ENCODE peak calls at places on chromosomes 13 and 19, in ten cellular contexts. One of them, this sample, is unnamed.

GRCh38 chr13:90416519-90416918 is 931.0 kb upstream of the MIR17HG start:
- DNase-seq in left ventricle myocardium inferior: no peak
- DNase-seq in BJ: peak
- DNase-seq in HFF-Myc: peak
- DNase-seq in breast epithelium: peak
- DNase-seq in tibial nerve: peak
- DNase-seq in CD8-positive, alpha-beta T cell: no peak
- DNase-seq in cardiac fibroblast: peak
- DNase-seq in lower lobe of right lung: no peak
- DNase-seq in stomach: no peak
- DNase-seq in this sample: peak

GRCh38 chr13:19586904-19587634 is 25.7 kb upstream of the TPTE2 start:
- DNase-seq in left ventricle myocardium inferior: no peak
- DNase-seq in BJ: peak
- DNase-seq in HFF-Myc: peak
- DNase-seq in breast epithelium: no peak
- DNase-seq in tibial nerve: no peak
- DNase-seq in CD8-positive, alpha-beta T cell: peak
- DNase-seq in cardiac fibroblast: peak
- DNase-seq in lower lobe of right lung: peak
- DNase-seq in stomach: peak
- DNase-seq in this sample: no peak

GRCh38 chr13:58151452-58151851 is 519.9 kb downstream of the PCDH17 start:
- DNase-seq in left ventricle myocardium inferior: no peak
- DNase-seq in BJ: no peak
- DNase-seq in HFF-Myc: no peak
- DNase-seq in breast epithelium: no peak
- DNase-seq in tibial nerve: no peak
- DNase-seq in CD8-positive, alpha-beta T cell: no peak
- DNase-seq in cardiac fibroblast: no peak
- DNase-seq in lower lobe of right lung: no peak
- DNase-seq in stomach: no peak
- DNase-seq in this sample: no peak

GRCh38 chr19:34345934-34346333 is 19.1 kb upstream of the GPI start:
- DNase-seq in left ventricle myocardium inferior: peak
- DNase-seq in BJ: no peak
- DNase-seq in HFF-Myc: no peak
- DNase-seq in breast epithelium: no peak
- DNase-seq in tibial nerve: peak
- DNase-seq in CD8-positive, alpha-beta T cell: peak
- DNase-seq in cardiac fibroblast: peak
- DNase-seq in lower lobe of right lung: peak
- DNase-seq in stomach: peak
- DNase-seq in this sample: no peak

GRCh38 chr13:30569901-30570576 is 47.7 kb upstream of the USPL1 start:
- DNase-seq in left ventricle myocardium inferior: no peak
- DNase-seq in BJ: peak
- DNase-seq in HFF-Myc: peak
- DNase-seq in breast epithelium: peak
- DNase-seq in tibial nerve: peak
- DNase-seq in CD8-positive, alpha-beta T cell: no peak
- DNase-seq in cardiac fibroblast: peak
- DNase-seq in lower lobe of right lung: no peak
- DNase-seq in stomach: peak
- DNase-seq in this sample: peak

GRCh38 chr19:10321874-10322835 is 6.3 kb upstream of the FDX2 start:
- DNase-seq in left ventricle myocardium inferior: no peak
- DNase-seq in BJ: no peak
- DNase-seq in HFF-Myc: no peak
- DNase-seq in breast epithelium: no peak
- DNase-seq in tibial nerve: no peak
- DNase-seq in CD8-positive, alpha-beta T cell: no peak
- DNase-seq in cardiac fibroblast: no peak
- DNase-seq in lower lobe of right lung: no peak
- DNase-seq in stomach: no peak
- DNase-seq in this sample: no peak

GRCh38 chr19:55352040-55352439 is 2.5 kb downstream of the COX6B2 start:
- DNase-seq in left ventricle myocardium inferior: no peak
- DNase-seq in BJ: no peak
- DNase-seq in HFF-Myc: no peak
- DNase-seq in breast epithelium: no peak
- DNase-seq in tibial nerve: no peak
- DNase-seq in CD8-positive, alpha-beta T cell: no peak
- DNase-seq in cardiac fibroblast: no peak
- DNase-seq in lower lobe of right lung: no peak
- DNase-seq in stomach: no peak
- DNase-seq in this sample: no peak

GRCh38 chr19:11451327-11451941 is 16.0 kb downstream of the PRKCSH start:
- DNase-seq in left ventricle myocardium inferior: no peak
- DNase-seq in BJ: no peak
- DNase-seq in HFF-Myc: no peak
- DNase-seq in breast epithelium: no peak
- DNase-seq in tibial nerve: no peak
- DNase-seq in CD8-positive, alpha-beta T cell: no peak
- DNase-seq in cardiac fibroblast: no peak
- DNase-seq in lower lobe of right lung: no peak
- DNase-seq in stomach: no peak
- DNase-seq in this sample: no peak

GRCh38 chr19:4583961-4584669 is 24.6 kb upstream of the SEMA6B start:
- DNase-seq in left ventricle myocardium inferior: no peak
- DNase-seq in BJ: no peak
- DNase-seq in HFF-Myc: no peak
- DNase-seq in breast epithelium: no peak
- DNase-seq in tibial nerve: no peak
- DNase-seq in CD8-positive, alpha-beta T cell: no peak
- DNase-seq in cardiac fibroblast: peak
- DNase-seq in lower lobe of right lung: no peak
- DNase-seq in stomach: no peak
- DNase-seq in this sample: no peak

GRCh38 chr13:72180253-72180952 is 313.4 kb upstream of the DACH1 start:
- DNase-seq in left ventricle myocardium inferior: no peak
- DNase-seq in BJ: no peak
- DNase-seq in HFF-Myc: no peak
- DNase-seq in breast epithelium: no peak
- DNase-seq in tibial nerve: no peak
- DNase-seq in CD8-positive, alpha-beta T cell: no peak
- DNase-seq in cardiac fibroblast: peak
- DNase-seq in lower lobe of right lung: no peak
- DNase-seq in stomach: no peak
- DNase-seq in this sample: no peak

GRCh38 chr19:40283414-40284250 is 1.5 kb downstream of the AKT2 start:
- DNase-seq in left ventricle myocardium inferior: no peak
- DNase-seq in BJ: no peak
- DNase-seq in HFF-Myc: no peak
- DNase-seq in breast epithelium: no peak
- DNase-seq in tibial nerve: no peak
- DNase-seq in CD8-positive, alpha-beta T cell: no peak
- DNase-seq in cardiac fibroblast: no peak
- DNase-seq in lower lobe of right lung: peak
- DNase-seq in stomach: no peak
- DNase-seq in this sample: no peak

GRCh38 chr19:2982983-2983350 is 5.6 kb downstream of the TLE6 start:
- DNase-seq in left ventricle myocardium inferior: peak
- DNase-seq in BJ: peak
- DNase-seq in HFF-Myc: no peak
- DNase-seq in breast epithelium: peak
- DNase-seq in tibial nerve: peak
- DNase-seq in CD8-positive, alpha-beta T cell: no peak
- DNase-seq in cardiac fibroblast: peak
- DNase-seq in lower lobe of right lung: peak
- DNase-seq in stomach: peak
- DNase-seq in this sample: peak

GRCh38 chr13:48344264-48344663 is 40.7 kb downstream of the RB1 start:
- DNase-seq in left ventricle myocardium inferior: no peak
- DNase-seq in BJ: no peak
- DNase-seq in HFF-Myc: no peak
- DNase-seq in breast epithelium: no peak
- DNase-seq in tibial nerve: no peak
- DNase-seq in CD8-positive, alpha-beta T cell: no peak
- DNase-seq in cardiac fibroblast: no peak
- DNase-seq in lower lobe of right lung: no peak
- DNase-seq in stomach: no peak
- DNase-seq in this sample: no peak

GRCh38 chr13:24110011-24110410 is 50.5 kb upstream of the SPATA13 start:
- DNase-seq in left ventricle myocardium inferior: no peak
- DNase-seq in BJ: no peak
- DNase-seq in HFF-Myc: no peak
- DNase-seq in breast epithelium: peak
- DNase-seq in tibial nerve: no peak
- DNase-seq in CD8-positive, alpha-beta T cell: no peak
- DNase-seq in cardiac fibroblast: no peak
- DNase-seq in lower lobe of right lung: no peak
- DNase-seq in stomach: no peak
- DNase-seq in this sample: no peak

GRCh38 chr19:34336781-34337271 is 28.2 kb upstream of the GPI start:
- DNase-seq in left ventricle myocardium inferior: no peak
- DNase-seq in BJ: no peak
- DNase-seq in HFF-Myc: peak
- DNase-seq in breast epithelium: no peak
- DNase-seq in tibial nerve: peak
- DNase-seq in CD8-positive, alpha-beta T cell: peak
- DNase-seq in cardiac fibroblast: peak
- DNase-seq in lower lobe of right lung: no peak
- DNase-seq in stomach: no peak
- DNase-seq in this sample: no peak

DNA sequence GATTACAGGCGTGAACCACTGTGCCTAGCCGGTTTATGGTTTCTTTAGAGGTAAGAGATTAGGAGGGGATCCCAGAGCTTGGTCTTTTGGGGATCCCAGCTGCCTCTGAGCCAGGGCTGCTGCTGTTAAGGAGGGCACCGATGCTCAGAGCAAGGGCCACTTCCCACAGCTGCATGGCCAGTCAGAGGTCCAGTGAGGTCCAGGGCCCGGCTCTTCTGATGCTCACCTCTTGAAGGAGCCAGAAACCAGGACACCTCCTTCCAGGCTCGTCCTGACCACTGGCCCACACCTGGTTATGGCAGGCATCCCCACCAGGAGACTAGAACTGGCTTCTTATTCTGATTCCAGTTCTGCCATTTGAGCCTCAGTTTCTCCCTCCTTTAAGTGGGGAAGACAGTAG is 149.0 kb downstream of the TEX29 start:
- DNase-seq in left ventricle myocardium inferior: no peak
- DNase-seq in BJ: no peak
- DNase-seq in HFF-Myc: no peak
- DNase-seq in breast epithelium: no peak
- DNase-seq in tibial nerve: no peak
- DNase-seq in CD8-positive, alpha-beta T cell: no peak
- DNase-seq in cardiac fibroblast: no peak
- DNase-seq in lower lobe of right lung: no peak
- DNase-seq in stomach: no peak
- DNase-seq in this sample: no peak
- H3K4me3 ChIP-seq in left ventricle myocardium inferior: no peak
- H3K4me3 ChIP-seq in BJ: no peak
- H3K4me3 ChIP-seq in HFF-Myc: no peak
- H3K4me3 ChIP-seq in breast epithelium: no peak
- H3K4me3 ChIP-seq in tibial nerve: no peak
- H3K4me3 ChIP-seq in CD8-positive, alpha-beta T cell: no peak
- H3K4me3 ChIP-seq in cardiac fibroblast: no peak
- H3K4me3 ChIP-seq in lower lobe of right lung: no peak
- H3K4me3 ChIP-seq in stomach: no peak
- H3K4me3 ChIP-seq in this sample: no peak

GRCh38 chr19:30830875-30831274 is 458.7 kb downstream of the ZNF536 start:
- DNase-seq in left ventricle myocardium inferior: no peak
- DNase-seq in BJ: no peak
- DNase-seq in HFF-Myc: no peak
- DNase-seq in breast epithelium: no peak
- DNase-seq in tibial nerve: no peak
- DNase-seq in CD8-positive, alpha-beta T cell: no peak
- DNase-seq in cardiac fibroblast: no peak
- DNase-seq in lower lobe of right lung: no peak
- DNase-seq in stomach: no peak
- DNase-seq in this sample: no peak
- TF ChIP-seq CTCF in left ventricle myocardium inferior: no peak
- TF ChIP-seq CTCF in BJ: no peak
- TF ChIP-seq CTCF in HFF-Myc: no peak
- TF ChIP-seq CTCF in breast epithelium: no peak
- TF ChIP-seq CTCF in tibial nerve: no peak
- TF ChIP-seq CTCF in CD8-positive, alpha-beta T cell: no peak
- TF ChIP-seq CTCF in cardiac fibroblast: no peak
- TF ChIP-seq CTCF in lower lobe of right lung: no peak
- TF ChIP-seq CTCF in stomach: no peak
- TF ChIP-seq CTCF in this sample: no peak

DNA sequence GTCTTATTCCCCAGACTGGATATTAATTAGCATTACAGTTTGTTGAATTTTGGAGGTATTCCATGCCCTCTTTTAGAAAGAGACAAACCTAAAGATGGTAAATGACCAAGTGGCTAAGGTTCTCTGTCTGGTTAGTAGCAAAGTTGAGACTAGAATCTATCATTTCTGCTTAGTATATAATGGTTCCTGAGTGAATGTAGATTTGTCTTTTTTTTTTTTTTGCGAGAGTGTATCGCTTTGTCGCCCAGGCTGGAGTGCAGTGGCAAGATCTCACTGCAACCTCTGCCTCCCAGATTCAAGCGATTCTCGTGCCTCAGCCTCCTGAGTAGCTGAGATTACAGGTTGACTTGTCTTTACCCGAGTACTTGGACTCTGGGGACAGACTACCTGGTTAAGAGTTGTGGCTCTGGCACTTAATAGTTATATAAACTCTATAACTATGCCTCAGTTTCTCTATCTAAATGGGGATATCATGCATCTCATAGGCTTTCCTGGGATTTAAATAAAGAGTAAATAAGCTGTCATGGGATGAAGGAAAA is 2.7 kb downstream of the NAA16 start:
- DNase-seq in left ventricle myocardium inferior: no peak
- DNase-seq in BJ: no peak
- DNase-seq in HFF-Myc: no peak
- DNase-seq in breast epithelium: no peak
- DNase-seq in tibial nerve: no peak
- DNase-seq in CD8-positive, alpha-beta T cell: no peak
- DNase-seq in cardiac fibroblast: no peak
- DNase-seq in lower lobe of right lung: no peak
- DNase-seq in stomach: no peak
- DNase-seq in this sample: no peak
- H3K4me3 ChIP-seq in left ventricle myocardium inferior: peak
- H3K4me3 ChIP-seq in BJ: peak
- H3K4me3 ChIP-seq in HFF-Myc: peak
- H3K4me3 ChIP-seq in breast epithelium: peak
- H3K4me3 ChIP-seq in tibial nerve: no peak
- H3K4me3 ChIP-seq in CD8-positive, alpha-beta T cell: peak
- H3K4me3 ChIP-seq in cardiac fibroblast: no peak
- H3K4me3 ChIP-seq in lower lobe of right lung: no peak
- H3K4me3 ChIP-seq in stomach: no peak
- H3K4me3 ChIP-seq in this sample: no peak

DNA sequence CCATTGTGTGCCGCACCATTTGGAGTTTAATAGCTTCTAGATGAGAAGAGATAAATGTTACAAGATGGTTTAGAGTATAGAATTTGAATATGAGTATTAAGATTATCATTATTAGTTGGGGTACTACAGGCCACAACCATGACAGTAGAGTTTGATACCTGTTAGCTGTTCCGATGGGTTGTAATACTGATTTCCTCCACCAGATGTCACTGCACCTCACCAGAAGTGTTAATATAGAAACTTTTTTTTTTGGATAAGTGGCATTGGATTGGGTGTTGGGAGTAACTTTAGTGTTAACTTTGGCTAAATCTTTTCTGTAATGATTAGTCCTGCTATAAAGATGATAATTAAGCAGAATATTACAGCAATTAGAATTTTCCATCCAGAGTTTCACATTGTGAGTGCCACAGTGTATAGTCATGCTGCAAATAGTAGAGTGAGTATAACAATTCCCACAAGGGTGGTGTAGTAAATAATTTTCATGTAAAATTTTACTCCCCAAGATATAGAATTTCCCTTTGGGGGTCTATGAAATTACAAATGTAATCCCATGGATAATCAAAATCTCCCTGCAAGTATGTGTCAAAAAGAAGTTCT is 56.3 kb downstream of the PSG3 start:
- DNase-seq in left ventricle myocardium inferior: no peak
- DNase-seq in BJ: no peak
- DNase-seq in HFF-Myc: peak
- DNase-seq in breast epithelium: no peak
- DNase-seq in tibial nerve: peak
- DNase-seq in CD8-positive, alpha-beta T cell: no peak
- DNase-seq in cardiac fibroblast: peak
- DNase-seq in lower lobe of right lung: no peak
- DNase-seq in stomach: no peak
- DNase-seq in this sample: no peak
- TF ChIP-seq CTCF in left ventricle myocardium inferior: peak
- TF ChIP-seq CTCF in BJ: peak
- TF ChIP-seq CTCF in HFF-Myc: peak
- TF ChIP-seq CTCF in breast epithelium: no peak
- TF ChIP-seq CTCF in tibial nerve: no peak
- TF ChIP-seq CTCF in CD8-positive, alpha-beta T cell: peak
- TF ChIP-seq CTCF in cardiac fibroblast: peak
- TF ChIP-seq CTCF in lower lobe of right lung: peak
- TF ChIP-seq CTCF in stomach: peak
- TF ChIP-seq CTCF in this sample: peak